ENCODE peak calls at places on chromosomes 11 and 22, in nine cellular contexts. V is MCF 10A; F is NCI-H1930; C is activated T-cell treated with anti-CD3 and anti-CD28 coated beads for 1 hour; O is effector memory CD4-positive, alpha-beta T cell; Z is SK-MEL-5; L is NCI-H748 treated with DMSO at 0.1 percent for 48 hours; D is activated gamma-delta T cell treated with Interleukin-2 at 50 U/mL for 16 hours; K is GM23248. J is an unnamed sample.

GRCh38 chr11:1632053-1632714 is 2.6 kb downstream of the KRTAP5-5 start:
- DNase-seq in Z (no peak), L (no peak), F (no peak), K (no peak), D (no peak), O (no peak), C (no peak), V (no peak), J (no peak)

GRCh38 chr11:61375709-61376108 is 13.5 kb downstream of the TMEM138 start:
- DNase-seq in O (no peak), Z (no peak), D (no peak), L (no peak), F (no peak), C (no peak), K (no peak), V (no peak), J (no peak)

GRCh38 chr11:76215946-76216345 is 9.6 kb upstream of the WNT11 start:
- DNase-seq in C (no peak), Z (no peak), D (no peak), K (peak), V (no peak), F (no peak), L (no peak), O (no peak), J (no peak)

GRCh38 chr11:1075341-1075911 is 752 bp downstream of the MUC2 start:
- DNase-seq in C (no peak), K (no peak), L (no peak), V (no peak), F (no peak), O (no peak), Z (no peak), D (no peak), J (no peak)

GRCh38 chr11:134976540-134976939 is 564.5 kb upstream of the B3GAT1 start:
- DNase-seq in O (no peak), F (no peak), D (no peak), L (no peak), V (peak), K (no peak), Z (no peak), C (no peak), J (no peak)

GRCh38 chr11:32154275-32154674 is 63.4 kb downstream of the RCN1 start:
- DNase-seq in F (no peak), C (no peak), O (no peak), Z (peak), K (peak), L (no peak), V (peak), D (no peak), J (no peak)

GRCh38 chr11:22340803-22341581 is 2.8 kb downstream of the SLC17A6 start:
- DNase-seq in O (no peak), F (no peak), D (no peak), C (no peak), V (no peak), K (no peak), Z (no peak), L (no peak), J (no peak)

GRCh38 chr22:34293324-34293723 is 373.0 kb upstream of the LARGE1 start:
- DNase-seq in O (no peak), D (no peak), F (no peak), V (no peak), K (no peak), L (no peak), Z (no peak), C (no peak), J (no peak)

GRCh38 chr22:49240472-49240871 is 587.2 kb downstream of the BRD1 start:
- DNase-seq in C (no peak), O (no peak), V (no peak), L (no peak), D (no peak), Z (no peak), K (no peak), F (no peak), J (no peak)

GRCh38 chr11:1073261-1073724 is 1.4 kb upstream of the MUC2 start:
- DNase-seq in K (peak), L (no peak), D (no peak), F (no peak), V (peak), C (no peak), Z (no peak), O (no peak), J (no peak)

GRCh38 chr11:46916669-46917108 is 1.7 kb downstream of the LRP4 start:
- DNase-seq in C (no peak), F (no peak), O (no peak), D (no peak), K (peak), L (peak), V (peak), Z (peak), J (no peak)

GRCh38 chr22:48651981-48652538 is 1175.6 kb downstream of the BRD1 start:
- DNase-seq in C (no peak), V (no peak), K (no peak), L (no peak), O (no peak), Z (no peak), F (no peak), D (no peak), J (no peak)

GRCh38 chr22:29334696-29335344 is 19.3 kb upstream of the RASL10A start:
- DNase-seq in F (no peak), L (no peak), V (no peak), K (no peak), C (no peak), D (no peak), O (no peak), Z (no peak), J (no peak)

GRCh38 chr11:114031599-114032320 is 27.8 kb upstream of the ZBTB16 start:
- DNase-seq in Z (no peak), K (no peak), F (no peak), C (no peak), O (no peak), V (no peak), D (no peak), L (no peak), J (no peak)

GRCh38 chr22:44172370-44173108 is 8.2 kb upstream of the PARVG start:
- DNase-seq in L (peak), K (peak), Z (no peak), V (peak), O (no peak), D (no peak), C (no peak), F (no peak), J (no peak)

GRCh38 chr11:75786101-75786736 is 17.6 kb downstream of the DGAT2 start:
- DNase-seq in D (no peak), O (no peak), F (no peak), Z (no peak), L (no peak), V (no peak), C (no peak), K (no peak), J (no peak)

GRCh38 chr11:2585566-2586090 is 114.2 kb downstream of the KCNQ1OT1 start:
- DNase-seq in Z (no peak), F (no peak), K (no peak), D (no peak), O (no peak), C (no peak), L (no peak), V (no peak), J (no peak)

GRCh38 chr11:128342511-128343133 is 244.7 kb downstream of the ETS1 start:
- DNase-seq in O (peak), V (peak), F (no peak), D (no peak), Z (no peak), C (peak), L (peak), K (peak), J (peak)

GRCh38 chr22:40101417-40102101 is 76.2 kb upstream of the TNRC6B start:
- DNase-seq in L (no peak), F (no peak), D (no peak), Z (no peak), O (no peak), C (no peak), K (no peak), V (no peak), J (no peak)

GRCh38 chr22:45159652-45160462 is 3.9 kb upstream of the NUP50 start:
- DNase-seq in Z (peak), K (peak), V (peak), L (no peak), O (no peak), C (no peak), F (no peak), D (no peak), J (no peak)

GRCh38 chr11:86068138-86068861 is 584 bp downstream of the PICALM start:
- DNase-seq in C (peak), O (peak), D (peak), V (peak), L (peak), F (no peak), K (peak), Z (no peak), J (no peak)

GRCh38 chr22:32803020-32803758 is 1.7 kb downstream of the TIMP3 start:
- DNase-seq in V (peak), L (no peak), Z (no peak), D (no peak), O (no peak), F (no peak), C (no peak), K (peak), J (no peak)

GRCh38 chr11:44680982-44681597 is 45.7 kb upstream of the TSPAN18 start:
- DNase-seq in F (no peak), L (no peak), O (peak), K (peak), C (peak), D (peak), Z (no peak), V (peak), J (peak)

GRCh38 chr11:47611240-47611863 is 17.1 kb upstream of the C1QTNF4 start:
- DNase-seq in Z (no peak), L (no peak), D (no peak), F (no peak), K (no peak), O (no peak), C (no peak), V (no peak), J (no peak)

GRCh38 chr11:8640305-8640932 is 42.0 kb downstream of the TRIM66 start:
- DNase-seq in V (no peak), F (no peak), O (no peak), K (no peak), Z (no peak), D (no peak), C (no peak), L (no peak), J (no peak)

GRCh38 chr11:10486161-10486840 is 31.2 kb downstream of the AMPD3 start:
- DNase-seq in Z (no peak), V (no peak), L (no peak), C (no peak), O (no peak), D (no peak), K (no peak), F (no peak), J (no peak)

GRCh38 chr11:128476729-128477128 is 110.6 kb downstream of the ETS1 start:
- DNase-seq in F (no peak), D (peak), L (no peak), K (no peak), C (peak), O (peak), V (no peak), Z (no peak), J (peak)

GRCh38 chr11:131118247-131118646 is 202.0 kb upstream of the SNX19 start:
- DNase-seq in D (no peak), F (no peak), O (no peak), K (no peak), Z (no peak), L (no peak), C (no peak), V (peak), J (no peak)

GRCh38 chr11:94975599-94975998 is 2.1 kb downstream of the KDM4D start:
- DNase-seq in K (no peak), O (no peak), F (no peak), C (no peak), L (no peak), Z (no peak), D (no peak), V (no peak), J (no peak)

GRCh38 chr11:952406-953385 is 27.0 kb downstream of the AP2A2 start:
- DNase-seq in V (no peak), D (no peak), F (no peak), K (peak), L (no peak), Z (peak), C (no peak), O (no peak), J (no peak)

GRCh38 chr11:111472228-111472627 is 40.0 kb downstream of the BTG4 start:
- DNase-seq in O (no peak), C (no peak), D (no peak), L (no peak), K (no peak), V (peak), Z (no peak), F (no peak), J (no peak)

J was measured in CD8-positive, alpha-beta T cell.